ENCODE peak calls at places on chromosomes 11 and 22, in ten cellular contexts. O, A, W, X, L, Q, Y, N, E and I are unnamed samples.

GRCh38 chr11:29093416-29093815 is 923.4 kb downstream of the KCNA4 start:
- DNase-seq in Y (no peak), Q (no peak), L (no peak), X (no peak), N (no peak), E (no peak), A (peak; percentile 76), O (no peak), W (no peak), I (no peak)

GRCh38 chr11:2531277-2531986 is 86.6 kb downstream of the KCNQ1 start:
- DNase-seq in A (peak; percentile 38), Y (peak; percentile 82), W (peak; percentile 57), X (peak; percentile 72), N (no peak), Q (peak; percentile 85), E (peak; percentile 29), O (peak; percentile 41), L (peak; percentile 50), I (peak; percentile 93)

GRCh38 chr22:38347944-38348750 is 30.9 kb upstream of the CSNK1E start:
- DNase-seq in O (no peak), Q (no peak), N (no peak), Y (no peak), L (no peak), X (no peak), A (no peak), E (no peak), W (no peak), I (no peak)

GRCh38 chr11:79538775-79539174 is 97.9 kb upstream of the TENM4 start:
- DNase-seq in N (no peak), Q (no peak), E (no peak), W (no peak), A (no peak), L (no peak), O (no peak), Y (no peak), X (no peak), I (no peak)

GRCh38 chr22:30559889-30560288 is 13.3 kb upstream of the SEC14L6 start:
- DNase-seq in O (no peak), Y (no peak), X (no peak), W (no peak), L (no peak), A (no peak), Q (no peak), E (no peak), N (no peak), I (no peak)

GRCh38 chr22:20607157-20607907 is 99.9 kb downstream of the MED15 start:
- DNase-seq in W (no peak), O (no peak), Y (no peak), Q (no peak), L (no peak), A (no peak), X (no peak), E (no peak), N (no peak), I (no peak)

GRCh38 chr11:95108159-95108611 is 18.5 kb downstream of the ENDOD1 start:
- DNase-seq in E (no peak), W (peak; percentile 13), L (no peak), A (peak; percentile 81), Q (no peak), Y (peak; percentile 5), N (no peak), O (no peak), X (no peak), I (peak; percentile 14)

GRCh38 chr11:100232006-100232405 is 455.1 kb upstream of the ARHGAP42 start:
- DNase-seq in E (no peak), A (no peak), X (no peak), Y (no peak), W (no peak), Q (no peak), L (no peak), O (no peak), N (no peak), I (no peak)

GRCh38 chr22:40953446-40953845 is 2.3 kb downstream of the RBX1 start:
- DNase-seq in W (no peak), Y (peak; percentile 27), E (no peak), O (no peak), X (no peak), L (no peak), Q (no peak), A (peak; percentile 16), N (no peak), I (no peak)

GRCh38 chr11:45850446-45850845 is 3.2 kb downstream of the CRY2 start:
- DNase-seq in X (no peak), Y (no peak), L (no peak), Q (no peak), N (no peak), O (no peak), W (no peak), A (peak; percentile 41), E (no peak), I (no peak)

GRCh38 chr22:19757985-19758895 is 2.3 kb upstream of the TBX1 start:
- DNase-seq in O (no peak), E (no peak), N (no peak), Q (no peak), X (no peak), L (no peak), A (no peak), Y (no peak), W (no peak), I (no peak)

GRCh38 chr11:2586091-2586792 is 113.6 kb downstream of the KCNQ1OT1 start:
- DNase-seq in X (no peak), Y (no peak), N (no peak), E (no peak), L (no peak), A (no peak), W (no peak), Q (peak; percentile 8), O (no peak), I (peak; percentile 2)

GRCh38 chr22:46193898-46194310 is 43.6 kb downstream of the PPARA start:
- DNase-seq in Y (peak; percentile 87), A (peak; percentile 14), W (no peak), L (no peak), N (no peak), O (no peak), Q (no peak), X (no peak), E (no peak), I (no peak)

GRCh38 chr11:6611092-6612007 is 666 bp downstream of the TAF10 start:
- DNase-seq in N (no peak), A (peak; percentile 41), O (no peak), Y (peak; percentile 43), W (no peak), X (peak; percentile 31), L (no peak), Q (no peak), E (no peak), I (no peak)

GRCh38 chr11:1494650-1495049 is 8.1 kb upstream of the MOB2 start:
- DNase-seq in L (no peak), N (no peak), W (no peak), O (no peak), Q (no peak), X (no peak), A (no peak), E (no peak), Y (no peak), I (no peak)

GRCh38 chr11:68469122-68469521 is 8.6 kb downstream of the PPP6R3 start:
- DNase-seq in L (no peak), A (peak; percentile 53), O (no peak), Y (peak; percentile 78), X (no peak), N (no peak), E (no peak), Q (no peak), W (no peak), I (no peak)

GRCh38 chr11:62546244-62546936 is at the start of gene AHNAK:
- DNase-seq in L (no peak), O (no peak), Q (peak; percentile 61), W (peak; percentile 42), N (peak; percentile 20), A (peak; percentile 74), X (peak; percentile 62), Y (peak; percentile 71), E (peak; percentile 42), I (peak; percentile 59)

GRCh38 chr22:42114721-42115120 is 15.9 kb downstream of the CYP2D6 start:
- DNase-seq in Q (no peak), L (peak; percentile 27), N (no peak), E (no peak), W (no peak), X (no peak), O (no peak), A (peak; percentile 18), Y (no peak), I (no peak)

GRCh38 chr11:57001674-57002401 is 13.1 kb downstream of the OR5AK2 start:
- DNase-seq in E (no peak), Y (peak; percentile 23), O (no peak), X (no peak), L (no peak), W (no peak), A (peak; percentile 28), Q (no peak), N (no peak), I (no peak)

GRCh38 chr11:69396051-69396947 is 85.2 kb upstream of the LINC01488 start:
- DNase-seq in N (no peak), L (no peak), Q (no peak), Y (no peak), E (no peak), W (no peak), X (no peak), A (no peak), O (no peak), I (no peak)

GRCh38 chr11:119671048-119671447 is 58.0 kb downstream of the NECTIN1 start:
- DNase-seq in Q (no peak), N (peak; percentile 98), X (no peak), O (no peak), Y (no peak), A (peak; percentile 72), W (peak; percentile 77), E (no peak), L (peak; percentile 93), I (no peak)

GRCh38 chr11:19982761-19983495 is 177.3 kb downstream of the DBX1 start:
- DNase-seq in E (no peak), X (no peak), Q (no peak), A (peak; percentile 80), O (no peak), Y (peak; percentile 52), W (no peak), L (no peak), N (no peak), I (no peak)

GRCh38 chr22:50715776-50716175 is 22.2 kb upstream of the ACR start:
- DNase-seq in X (no peak), N (no peak), Y (no peak), W (no peak), L (no peak), E (no peak), O (no peak), A (no peak), Q (no peak), I (no peak)

GRCh38 chr11:110797453-110797852 is 85.2 kb upstream of the ARHGAP20 start:
- DNase-seq in L (peak; percentile 16), Q (no peak), N (no peak), O (no peak), A (no peak), X (no peak), W (no peak), E (no peak), Y (peak; percentile 88), I (no peak)

GRCh38 chr11:68933605-68934320 is 30.1 kb downstream of the IGHMBP2 start:
- DNase-seq in Y (no peak), L (no peak), E (no peak), Q (no peak), O (no peak), A (no peak), N (no peak), W (no peak), X (no peak), I (no peak)

GRCh38 chr11:111748035-111748804 is 18.0 kb downstream of the PPP2R1B start:
- DNase-seq in X (no peak), Y (no peak), A (no peak), O (no peak), L (no peak), N (no peak), W (no peak), E (no peak), Q (no peak), I (no peak)